ENCODE peak calls at places on chromosomes 16 and 17, in ten cellular contexts. M, N, D, K, T, H, I, R, W and Y are unnamed samples.

GRCh38 chr16:90027611-90028010 is 8.4 kb upstream of the DBNDD1 start:
- DNase-seq in M (no peak), N (no peak), D (no peak), K (no peak), T (no peak), H (no peak), I (no peak), R (no peak), W (no peak), Y (no peak)

GRCh38 chr16:77225182-77225581 is 26.0 kb downstream of the SYCE1L start:
- DNase-seq in M (no peak), N (no peak), D (no peak), K (no peak), T (no peak), H (no peak), I (no peak), R (no peak), W (no peak), Y (no peak)

GRCh38 chr16:58507963-58508670 is 7.2 kb upstream of the SETD6 start:
- DNase-seq in M (no peak), N (no peak), D (no peak), K (no peak), T (no peak), H (no peak), I (no peak), R (no peak), W (no peak), Y (no peak)

GRCh38 chr16:84694980-84695379 is 4.8 kb upstream of the USP10 start:
- DNase-seq in M (no peak), N (no peak), D (no peak), K (no peak), T (no peak), H (no peak), I (no peak), R (no peak), W (no peak), Y (no peak)

GRCh38 chr17:65514082-65514481 is 47.4 kb downstream of the AXIN2 start:
- DNase-seq in M (no peak), N (no peak), D (no peak), K (no peak), T (no peak), H (no peak), I (peak), R (no peak), W (no peak), Y (no peak)

GRCh38 chr16:79767597-79768280 is 167.2 kb upstream of the MAF start:
- DNase-seq in M (no peak), N (peak), D (no peak), K (no peak), T (no peak), H (peak), I (no peak), R (no peak), W (no peak), Y (no peak)

GRCh38 chr17:31448467-31449077 is 57.1 kb downstream of the RAB11FIP4 start:
- DNase-seq in M (no peak), N (no peak), D (no peak), K (no peak), T (no peak), H (no peak), I (no peak), R (no peak), W (no peak), Y (no peak)

GRCh38 chr17:80986816-80987480 is 4.7 kb upstream of the CHMP6 start:
- DNase-seq in M (no peak), N (no peak), D (no peak), K (no peak), T (no peak), H (no peak), I (no peak), R (no peak), W (no peak), Y (no peak)

GRCh38 chr16:30068750-30069574 is 3.4 kb downstream of the ALDOA start:
- DNase-seq in M (no peak), N (no peak), D (no peak), K (peak), T (no peak), H (no peak), I (no peak), R (no peak), W (no peak), Y (no peak)

DNA sequence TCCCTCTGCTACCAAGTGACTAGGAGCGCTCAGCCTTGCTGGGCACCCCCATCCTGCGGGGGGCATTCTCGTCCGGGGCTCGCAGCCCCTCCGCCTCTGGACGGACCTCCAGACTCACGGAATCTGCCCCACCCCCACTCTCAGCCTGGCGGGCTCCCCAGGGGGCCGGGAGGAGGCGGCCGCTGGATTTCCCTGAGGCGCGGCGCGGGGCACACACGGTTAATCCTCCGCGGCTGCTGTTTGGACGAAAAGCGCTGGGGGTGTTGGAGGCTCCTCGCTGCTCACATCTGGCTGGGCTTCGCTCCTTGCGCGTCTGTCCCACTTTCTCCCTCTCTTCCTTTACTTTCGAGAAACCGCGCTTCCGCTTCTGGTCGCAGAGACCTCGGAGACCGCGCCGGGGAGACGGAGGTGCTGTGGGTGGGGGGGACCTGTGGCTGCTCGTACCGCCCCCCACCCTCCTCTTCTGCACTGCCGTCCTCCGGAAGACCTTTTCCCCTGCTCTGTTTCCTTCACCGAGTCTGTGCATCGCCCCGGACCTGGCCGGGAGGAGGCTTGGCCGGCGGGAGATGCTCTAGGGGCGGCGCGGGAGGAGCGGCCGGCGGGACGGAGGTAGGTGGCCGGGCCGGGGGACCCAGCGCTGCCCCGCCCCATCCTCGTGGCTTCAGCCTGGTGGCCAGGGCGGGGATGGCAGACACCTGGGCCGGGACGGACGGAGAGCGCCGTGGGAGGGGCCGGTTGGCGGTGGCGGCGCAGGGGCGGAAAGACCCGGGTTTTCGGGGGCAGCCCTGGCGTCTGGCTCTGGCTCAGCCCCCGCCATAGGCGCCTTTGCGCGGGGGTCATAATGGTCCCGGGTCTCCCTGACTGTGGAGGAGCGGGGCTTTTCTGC is at the start of gene C1QTNF1:
- DNase-seq in M (no peak), N (peak), D (peak), K (no peak), T (peak), H (peak), I (peak), R (no peak), W (no peak), Y (no peak)
- TF ChIP-seq CTCF in M (peak), N (peak), D (peak), K (peak), T (peak), H (peak), I (peak), R (peak), W (no peak), Y (peak)

GRCh38 chr17:19418312-19418992 is 7.4 kb downstream of the RNF112 start:
- DNase-seq in M (peak), N (no peak), D (no peak), K (no peak), T (no peak), H (peak), I (no peak), R (no peak), W (no peak), Y (no peak)
- TF ChIP-seq CTCF in M (peak), N (no peak), D (no peak), K (no peak), T (no peak), H (no peak), I (no peak), R (no peak), W (no peak), Y (peak)

DNA sequence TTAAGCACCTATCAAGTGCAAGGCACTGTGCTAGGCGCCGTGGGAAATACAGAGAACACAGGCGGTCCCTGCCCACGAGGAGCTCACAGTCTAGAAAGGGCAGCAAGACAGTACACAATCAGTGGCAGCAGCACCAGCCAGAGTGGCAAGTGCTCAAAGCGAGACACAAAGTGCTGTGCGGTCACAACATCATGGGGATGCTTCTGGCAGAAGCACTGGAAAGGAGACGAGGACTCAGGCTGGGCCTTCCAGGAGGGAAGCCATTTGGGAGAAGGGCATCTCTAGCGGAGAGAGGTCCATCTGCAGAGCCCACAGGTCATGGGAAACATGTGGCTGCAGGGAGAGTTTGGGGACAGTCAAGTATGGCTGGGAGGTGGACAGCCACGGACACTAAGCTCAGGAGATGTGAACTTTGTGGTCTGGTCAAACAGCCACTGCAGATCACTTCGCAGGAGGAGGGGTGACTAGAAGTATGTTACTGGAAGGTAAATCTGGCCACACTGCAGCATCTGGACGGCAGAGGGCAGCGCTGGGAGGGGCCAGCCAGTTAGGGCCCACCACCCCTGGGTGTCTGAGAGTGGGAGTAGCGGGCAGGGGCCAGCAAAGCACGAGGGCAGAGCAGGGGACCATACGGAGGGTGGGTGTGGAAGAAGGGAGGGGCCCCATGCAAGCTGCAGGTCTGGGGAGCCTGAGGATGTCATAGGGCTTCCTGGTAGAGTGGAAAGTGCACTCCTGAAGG is 71.1 kb downstream of the N4BP1 start:
- DNase-seq in M (no peak), N (no peak), D (peak), K (no peak), T (peak), H (peak), I (no peak), R (no peak), W (no peak), Y (no peak)
- TF ChIP-seq CTCF in M (peak), N (no peak), D (no peak), K (no peak), T (peak), H (peak), I (no peak), R (no peak), W (no peak), Y (no peak)

GRCh38 chr16:20806168-20807050 is at the start of the genes ERI2 and REXO5:
- DNase-seq in M (peak), N (peak), D (peak), K (peak), T (peak), H (peak), I (peak), R (peak), W (peak), Y (peak)
- TF ChIP-seq CTCF in M (peak), N (no peak), D (peak), K (peak), T (peak), H (no peak), I (peak), R (peak), W (no peak), Y (peak)

DNA sequence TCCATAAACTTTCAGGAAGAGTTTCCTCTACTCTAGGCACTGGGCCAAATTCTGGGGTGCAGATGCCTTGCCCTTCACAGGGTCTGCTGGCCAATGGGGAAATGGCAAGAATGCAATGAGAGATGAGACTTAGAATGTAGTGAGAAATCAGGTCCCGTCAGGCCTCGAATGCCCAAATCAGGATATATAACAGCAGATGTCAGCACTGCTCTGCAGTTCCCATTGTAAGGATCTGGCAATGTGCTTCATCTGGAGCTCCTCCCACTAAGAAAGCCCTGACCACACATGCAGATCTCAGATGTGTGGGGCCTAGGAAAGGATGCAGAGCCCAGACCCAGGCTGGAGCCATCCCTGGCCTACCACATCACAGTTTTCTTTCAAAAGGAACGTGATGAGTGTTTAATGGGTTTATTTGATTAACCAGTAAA is 13.9 kb upstream of the LPCAT2 start:
- DNase-seq in M (peak), N (peak), D (no peak), K (no peak), T (no peak), H (peak), I (peak), R (no peak), W (peak), Y (no peak)
- TF ChIP-seq CTCF in M (peak), N (no peak), D (no peak), K (no peak), T (no peak), H (no peak), I (no peak), R (no peak), W (peak), Y (no peak)